ENCODE peak calls at places on chromosomes 13 and 19, in seven cellular contexts. M, Z, B, W, S, R and I are unnamed samples.

GRCh38 chr19:17209126-17210036 is 5.8 kb upstream of the USE1 start:
- DNase-seq in M (peak), Z (peak), B (peak), W (peak), S (no peak), R (no peak), I (peak)

GRCh38 chr19:8457209-8457608 is 12.4 kb downstream of the HNRNPM start:
- DNase-seq in M (no peak), Z (no peak), B (no peak), W (no peak), S (no peak), R (no peak), I (no peak)

GRCh38 chr19:33654840-33655508 is 33.2 kb downstream of the CHST8 start:
- DNase-seq in M (no peak), Z (no peak), B (no peak), W (no peak), S (no peak), R (no peak), I (no peak)

GRCh38 chr19:12603714-12604113 is 6.9 kb downstream of the ZNF490 start:
- DNase-seq in M (no peak), Z (no peak), B (no peak), W (no peak), S (no peak), R (no peak), I (peak)

GRCh38 chr19:2751438-2751830 is 11.6 kb upstream of the SLC39A3 start:
- DNase-seq in M (no peak), Z (no peak), B (no peak), W (no peak), S (no peak), R (no peak), I (no peak)

GRCh38 chr13:47726394-47726793 is 274.7 kb downstream of the SUCLA2 start:
- DNase-seq in M (no peak), Z (no peak), B (no peak), W (no peak), S (no peak), R (no peak), I (no peak)

GRCh38 chr19:33387351-33388230 is 14.1 kb downstream of the CEBPG start:
- DNase-seq in M (no peak), Z (no peak), B (no peak), W (no peak), S (no peak), R (no peak), I (no peak)

GRCh38 chr13:106612688-106613087 is 44.8 kb upstream of the ARGLU1 start:
- DNase-seq in M (no peak), Z (peak), B (no peak), W (peak), S (peak), R (no peak), I (no peak)

GRCh38 chr19:928471-929259 is 2.8 kb downstream of the ARID3A start:
- DNase-seq in M (no peak), Z (peak), B (no peak), W (no peak), S (no peak), R (no peak), I (no peak)

GRCh38 chr13:77810891-77811290 is 107.7 kb downstream of the EDNRB start:
- DNase-seq in M (no peak), Z (no peak), B (no peak), W (no peak), S (no peak), R (no peak), I (no peak)

GRCh38 chr13:107028751-107029150 is 460.8 kb upstream of the ARGLU1 start:
- DNase-seq in M (no peak), Z (no peak), B (no peak), W (no peak), S (no peak), R (no peak), I (no peak)

GRCh38 chr13:109870281-109871017 is 84.1 kb upstream of the IRS2 start:
- DNase-seq in M (no peak), Z (no peak), B (no peak), W (no peak), S (peak), R (no peak), I (no peak)

GRCh38 chr19:12611361-12611699 is 610 bp downstream of the ZNF791 start:
- DNase-seq in M (no peak), Z (peak), B (peak), W (peak), S (peak), R (peak), I (no peak)

GRCh38 chr13:113663934-113664333 is 3.1 kb upstream of the GRK1 start:
- DNase-seq in M (no peak), Z (no peak), B (no peak), W (no peak), S (no peak), R (no peak), I (no peak)

GRCh38 chr13:110636701-110637201 is 21.4 kb downstream of the NAXD start:
- DNase-seq in M (no peak), Z (no peak), B (no peak), W (no peak), S (no peak), R (no peak), I (no peak)